ENCODE peak calls at places on chromosomes 12 and 14, in seven cellular contexts. J is adrenal gland, Y is tibial nerve, E is left ventricle myocardium inferior, B is uterus, C is colonic mucosa, T is A549. M is an unnamed sample.

GRCh38 chr14:52790756-52791203 is 627 bp downstream of the GNPNAT1 start:
- DNase-seq in J (no peak), Y (no peak), E (no peak), B (no peak), C (no peak), T (no peak), M (no peak)

GRCh38 chr14:32343926-32344430 is 14.9 kb downstream of the AKAP6 start:
- DNase-seq in J (no peak), Y (no peak), E (no peak), B (no peak), C (no peak), T (no peak), M (no peak)

GRCh38 chr12:122834921-122835692 is at the start of gene HIP1R:
- DNase-seq in J (no peak), Y (no peak), E (no peak), B (no peak), C (peak; percentile 74), T (peak; percentile 50), M (peak; percentile 50)

GRCh38 chr14:73696466-73697390 is 17.5 kb downstream of the PNMA1 start:
- DNase-seq in J (no peak), Y (no peak), E (no peak), B (no peak), C (no peak), T (peak; percentile 45), M (no peak)

GRCh38 chr12:113318900-113319628 is 15.8 kb downstream of the SLC8B1 start:
- DNase-seq in J (no peak), Y (no peak), E (no peak), B (no peak), C (no peak), T (no peak), M (no peak)

GRCh38 chr12:106229036-106229591 is 18.7 kb downstream of the CKAP4 start:
- DNase-seq in J (no peak), Y (no peak), E (no peak), B (no peak), C (no peak), T (no peak), M (no peak)

GRCh38 chr14:55332654-55333570 is 61.7 kb downstream of the FBXO34 start:
- DNase-seq in J (no peak), Y (no peak), E (no peak), B (no peak), C (no peak), T (no peak), M (no peak)

GRCh38 chr14:75123991-75124390 is 2.9 kb downstream of the NEK9 start:
- DNase-seq in J (peak; percentile 56), Y (no peak), E (no peak), B (no peak), C (no peak), T (peak; percentile 69), M (no peak)

GRCh38 chr12:64696065-64696741 is 63.0 kb downstream of the GNS start:
- DNase-seq in J (no peak), Y (no peak), E (no peak), B (no peak), C (no peak), T (peak; percentile 42), M (no peak)

GRCh38 chr14:100439781-100440180 is 116.6 kb downstream of the SLC25A47 start:
- DNase-seq in J (no peak), Y (no peak), E (peak; percentile 32), B (peak; percentile 76), C (peak; percentile 76), T (peak; percentile 41), M (peak; percentile 44)

GRCh38 chr12:113136128-113136989 is 798 bp upstream of the RASAL1 start:
- DNase-seq in J (peak; percentile 83), Y (no peak), E (no peak), B (no peak), C (peak; percentile 67), T (no peak), M (no peak)

GRCh38 chr12:66321433-66321832 is 19.1 kb downstream of the HELB start:
- DNase-seq in J (no peak), Y (no peak), E (no peak), B (no peak), C (no peak), T (no peak), M (no peak)

GRCh38 chr14:29712586-29712985 is 215.1 kb downstream of the PRKD1 start:
- DNase-seq in J (no peak), Y (no peak), E (no peak), B (no peak), C (no peak), T (no peak), M (no peak)

GRCh38 chr12:119704065-119704747 is 36.3 kb downstream of the PRKAB1 start:
- DNase-seq in J (peak; percentile 87), Y (no peak), E (peak; percentile 55), B (no peak), C (no peak), T (no peak), M (peak; percentile 43)

GRCh38 chr12:115322275-115322674 is 638.3 kb upstream of the TBX3 start:
- DNase-seq in J (no peak), Y (no peak), E (no peak), B (no peak), C (no peak), T (no peak), M (no peak)

GRCh38 chr14:75373133-75373532 is 54.7 kb upstream of the JDP2 start:
- DNase-seq in J (no peak), Y (no peak), E (no peak), B (no peak), C (no peak), T (no peak), M (no peak)

GRCh38 chr14:82647088-82647697 is 1113.5 kb upstream of the SEL1L start:
- DNase-seq in J (no peak), Y (no peak), E (no peak), B (no peak), C (no peak), T (no peak), M (no peak)

GRCh38 chr14:52835122-52835903 is 43.9 kb upstream of the GNPNAT1 start:
- DNase-seq in J (no peak), Y (no peak), E (no peak), B (no peak), C (no peak), T (peak; percentile 66), M (no peak)

GRCh38 chr12:128639089-128639488 is 184.7 kb downstream of the SLC15A4 start:
- DNase-seq in J (no peak), Y (no peak), E (no peak), B (no peak), C (no peak), T (no peak), M (no peak)

GRCh38 chr12:66803972-66804371 is 125.1 kb upstream of the GRIP1 start:
- DNase-seq in J (no peak), Y (no peak), E (no peak), B (no peak), C (no peak), T (no peak), M (no peak)

GRCh38 chr14:101561897-101562490 is 699 bp downstream of the DIO3 start:
- DNase-seq in J (no peak), Y (no peak), E (no peak), B (no peak), C (no peak), T (no peak), M (no peak)

GRCh38 chr14:101560534-101561113 is 671 bp upstream of the DIO3 start:
- DNase-seq in J (no peak), Y (no peak), E (no peak), B (no peak), C (no peak), T (no peak), M (no peak)

GRCh38 chr14:101562659-101563351 is 1.5 kb downstream of the DIO3 start:
- DNase-seq in J (no peak), Y (no peak), E (no peak), B (no peak), C (no peak), T (no peak), M (no peak)

GRCh38 chr14:101559624-101560533 is 1.4 kb upstream of the DIO3 start:
- DNase-seq in J (no peak), Y (no peak), E (peak; percentile 32), B (peak; percentile 70), C (no peak), T (no peak), M (peak; percentile 33)

DNA sequence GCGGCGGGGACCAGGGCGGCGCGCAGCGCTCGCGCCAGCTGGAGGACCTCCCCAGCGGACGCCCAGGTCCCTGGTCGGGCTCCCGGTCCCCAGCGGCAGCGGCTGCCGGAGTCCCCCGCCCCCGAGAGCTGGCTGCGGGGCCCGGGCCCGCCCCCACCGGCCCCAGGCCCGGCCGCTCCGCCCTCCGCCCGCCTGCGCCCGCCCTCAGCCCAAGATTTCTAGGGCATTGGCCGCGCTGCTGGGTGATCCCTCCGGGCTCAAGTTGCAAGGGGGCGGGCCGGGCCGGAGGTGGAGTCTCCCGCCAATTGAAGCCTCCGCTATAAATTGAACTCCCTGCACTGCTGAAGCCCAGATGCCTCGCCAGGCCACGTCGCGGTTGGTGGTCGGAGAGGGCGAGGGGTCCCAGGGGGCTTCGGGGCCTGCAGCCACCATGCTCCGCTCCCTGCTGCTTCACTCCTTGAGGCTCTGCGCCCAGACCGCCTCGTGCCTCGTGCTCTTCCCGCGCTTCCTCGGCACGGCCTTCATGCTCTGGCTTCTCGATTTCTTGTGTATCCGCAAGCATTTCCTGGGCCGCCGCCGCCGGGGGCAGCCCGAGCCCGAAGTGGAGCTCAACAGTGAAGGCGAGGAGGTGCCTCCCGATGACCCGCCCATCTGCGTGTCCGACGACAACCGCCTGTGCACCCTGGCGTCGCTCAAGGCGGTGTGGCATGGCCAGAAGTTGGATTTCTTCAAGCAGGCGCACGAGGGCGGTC is at the start of gene DIO3:
- DNase-seq in J (no peak), Y (peak; percentile 34), E (no peak), B (peak; percentile 78), C (peak; percentile 59), T (no peak), M (no peak)
- H3K27ac ChIP-seq in J (peak within 1 kb of the TSS; percentile 65), Y (no peak within 1 kb of the TSS), E (no peak within 1 kb of the TSS), B (peak within 1 kb of the TSS; percentile 86), C (no peak within 1 kb of the TSS), T (no peak within 1 kb of the TSS), M (no peak within 1 kb of the TSS)

GRCh38 chr14:105023144-105023543 is 2.3 kb upstream of the CDCA4 start:
- DNase-seq in J (no peak), Y (no peak), E (no peak), B (no peak), C (no peak), T (no peak), M (no peak)
- H3K4me3 ChIP-seq in J (no peak overlapping the region), Y (no peak overlapping the region), E (no peak overlapping the region), B (no peak overlapping the region), C (no peak overlapping the region), T (peak overlapping the region; percentile 81), M (no peak overlapping the region)

GRCh38 chr12:55736780-55737580 is 5.9 kb upstream of the GDF11 start:
- DNase-seq in J (peak; percentile 74), Y (no peak), E (peak; percentile 64), B (peak; percentile 61), C (peak; percentile 88), T (peak; percentile 69), M (peak; percentile 70)
- TF ChIP-seq CTCF in J (peak; percentile 86), Y (peak; percentile 54), E (peak; percentile 80), B (peak; percentile 55), C (peak; percentile 91), T (peak; percentile 70), M (peak; percentile 75)

DNA sequence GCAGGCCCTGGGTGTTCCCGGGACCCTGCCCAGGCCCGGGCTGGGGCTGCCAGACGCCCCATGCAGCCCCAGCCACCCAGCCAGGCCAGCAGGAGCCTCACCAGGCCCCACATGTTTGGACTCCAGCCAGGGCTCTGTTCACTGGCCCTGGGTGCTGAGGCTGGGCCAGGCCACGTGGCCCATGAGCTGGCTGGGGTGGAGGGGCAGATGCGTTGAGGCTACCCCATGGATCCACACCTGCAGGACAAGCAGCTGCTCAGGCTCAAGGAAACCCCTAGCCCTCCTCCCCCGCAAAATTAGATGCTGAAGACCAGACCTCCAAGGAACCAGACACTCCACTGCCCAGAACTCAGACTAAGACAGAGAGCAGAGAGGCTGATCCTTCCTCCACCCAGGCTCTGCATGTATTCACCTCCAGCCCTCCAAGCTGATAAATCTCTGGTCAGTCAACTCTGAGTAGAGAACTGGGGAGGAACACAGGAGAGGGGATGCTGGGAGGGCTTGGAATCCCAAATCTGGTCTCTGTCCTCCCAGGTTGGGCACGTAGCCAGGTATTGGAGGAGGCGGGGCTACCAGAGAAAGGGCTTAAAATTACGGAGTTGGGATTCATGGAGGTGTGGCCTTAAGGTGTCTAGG is 1.6 kb downstream of the CDH24 start:
- DNase-seq in J (no peak), Y (no peak), E (no peak), B (no peak), C (no peak), T (no peak), M (peak; percentile 35)
- H3K27ac ChIP-seq in J (no peak overlapping the region), Y (no peak overlapping the region), E (no peak overlapping the region), B (peak overlapping the region; percentile 86), C (no peak overlapping the region), T (peak overlapping the region; percentile 5), M (no peak overlapping the region)

M was measured in heart right ventricle.